ENCODE peak calls at places on chromosomes 7 and 10, in seven cellular contexts. C is upper lobe of left lung, V is tibial nerve, H is transverse colon, Z is suprapubic skin, Y is esophagus muscularis mucosa, M is A549. F is an unnamed sample.
A peak's percentile ranks its signal among the peaks of the same experiment; 100 is the strongest.

GRCh38 chr7:137890449-137890916 is 43.7 kb upstream of the DGKI start:
- DNase-seq in C (no peak), V (no peak), H (no peak), Z (no peak), Y (no peak), M (no peak), F (no peak)

GRCh38 chr7:610141-610530 is 90.5 kb upstream of the PDGFA start:
- DNase-seq in C (no peak), V (no peak), H (no peak), Z (no peak), Y (no peak), M (no peak), F (no peak)

GRCh38 chr7:23618241-23618640 is 21.1 kb downstream of the CCDC126 start:
- DNase-seq in C (no peak), V (no peak), H (no peak), Z (no peak), Y (no peak), M (no peak), F (no peak)

GRCh38 chr10:118978998-118979350 is 50.5 kb upstream of the NANOS1 start:
- DNase-seq in C (no peak), V (no peak), H (no peak), Z (peak; percentile 47), Y (no peak), M (no peak), F (no peak)

GRCh38 chr7:121484089-121484763 is 88.1 kb upstream of the FAM3C start:
- DNase-seq in C (no peak), V (no peak), H (no peak), Z (no peak), Y (no peak), M (no peak), F (no peak)

GRCh38 chr10:63264852-63265617 is 131.9 kb downstream of the NRBF2 start:
- DNase-seq in C (no peak), V (peak; percentile 36), H (peak; percentile 49), Z (no peak), Y (no peak), M (peak; percentile 70), F (no peak)

GRCh38 chr7:105648561-105649401 is 67.5 kb upstream of the EFCAB10 start:
- DNase-seq in C (no peak), V (no peak), H (peak; percentile 25), Z (no peak), Y (no peak), M (peak; percentile 78), F (peak; percentile 60)

GRCh38 chr10:101772017-101772894 is 3.7 kb downstream of the FGF8 start:
- DNase-seq in C (no peak), V (no peak), H (no peak), Z (peak; percentile 53), Y (no peak), M (no peak), F (no peak)

GRCh38 chr10:97318772-97319651 is at the start of gene FRAT1:
- DNase-seq in C (peak; percentile 97), V (peak; percentile 91), H (peak; percentile 93), Z (peak; percentile 96), Y (peak; percentile 98), M (peak; percentile 91), F (peak; percentile 94)

GRCh38 chr7:138889566-138889965 is 91.6 kb upstream of the ATP6V0A4 start:
- DNase-seq in C (no peak), V (no peak), H (no peak), Z (no peak), Y (no peak), M (peak; percentile 58), F (no peak)

GRCh38 chr10:128095023-128095752 is 31.0 kb downstream of the MKI67 start:
- DNase-seq in C (peak; percentile 26), V (no peak), H (peak; percentile 33), Z (no peak), Y (no peak), M (peak; percentile 18), F (no peak)

GRCh38 chr7:64181586-64181985 is 25.4 kb upstream of the ZNF735 start:
- DNase-seq in C (peak; percentile 77), V (no peak), H (no peak), Z (no peak), Y (no peak), M (no peak), F (no peak)

GRCh38 chr7:44791278-44792219 is 4.9 kb upstream of the PPIA start:
- DNase-seq in C (no peak), V (no peak), H (no peak), Z (no peak), Y (no peak), M (no peak), F (no peak)

GRCh38 chr10:23351914-23352313 is 7.3 kb upstream of the C10orf67 start:
- DNase-seq in C (no peak), V (no peak), H (no peak), Z (no peak), Y (no peak), M (no peak), F (no peak)

GRCh38 chr10:95513941-95514392 is 47.2 kb downstream of the SORBS1 start:
- DNase-seq in C (no peak), V (no peak), H (no peak), Z (no peak), Y (no peak), M (peak; percentile 37), F (peak; percentile 65)

DNA sequence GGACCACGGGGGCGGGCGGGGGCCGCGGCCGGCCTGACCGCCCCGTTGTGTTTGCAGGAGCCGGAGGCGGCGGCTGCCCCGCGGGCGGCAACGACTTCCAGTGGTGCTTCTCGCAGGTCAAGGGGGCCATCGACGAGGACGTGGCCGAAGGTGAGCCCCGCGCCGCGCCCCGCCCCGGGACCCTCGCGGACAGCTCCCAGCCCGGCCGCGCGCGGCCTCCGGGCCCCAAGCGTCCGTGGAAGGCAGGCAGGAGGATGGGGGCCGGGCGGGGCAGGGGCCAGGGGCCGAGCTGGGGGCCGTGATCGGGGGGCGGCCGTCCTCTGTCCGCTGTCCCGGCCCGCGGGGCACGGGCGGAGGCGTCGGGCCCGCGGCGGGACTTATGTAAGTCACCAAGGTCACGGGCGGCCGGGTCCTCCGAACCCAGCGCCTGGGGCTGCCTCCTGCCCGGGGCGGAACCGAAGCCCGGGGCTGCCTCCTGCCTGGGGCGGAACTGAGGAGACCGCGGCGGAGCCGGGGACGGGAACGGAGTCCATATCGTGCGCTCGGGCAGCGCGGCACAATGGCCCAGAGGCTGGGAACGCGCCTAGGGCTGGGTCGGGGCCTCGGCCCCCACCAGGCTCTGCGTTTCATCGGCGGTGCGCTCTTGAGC is 497 bp downstream of the PPP2R2D start:
- DNase-seq in C (peak; percentile 93), V (no peak), H (peak; percentile 70), Z (peak; percentile 81), Y (no peak), M (no peak), F (peak; percentile 63)
- TF ChIP-seq EP300 in C (no peak), V (no peak), H (no peak), Z (no peak), Y (no peak), M (no peak), F (no peak)

GRCh38 chr7:35694784-35695627 is at the start of gene HERPUD2:
- DNase-seq in C (peak; percentile 99), V (peak; percentile 89), H (peak; percentile 96), Z (peak; percentile 97), Y (peak; percentile 96), M (peak; percentile 95), F (peak; percentile 97)
- TF ChIP-seq EP300 in C (no peak), V (peak; percentile 82), H (peak; percentile 60), Z (no peak), Y (no peak), M (no peak), F (no peak)

DNA sequence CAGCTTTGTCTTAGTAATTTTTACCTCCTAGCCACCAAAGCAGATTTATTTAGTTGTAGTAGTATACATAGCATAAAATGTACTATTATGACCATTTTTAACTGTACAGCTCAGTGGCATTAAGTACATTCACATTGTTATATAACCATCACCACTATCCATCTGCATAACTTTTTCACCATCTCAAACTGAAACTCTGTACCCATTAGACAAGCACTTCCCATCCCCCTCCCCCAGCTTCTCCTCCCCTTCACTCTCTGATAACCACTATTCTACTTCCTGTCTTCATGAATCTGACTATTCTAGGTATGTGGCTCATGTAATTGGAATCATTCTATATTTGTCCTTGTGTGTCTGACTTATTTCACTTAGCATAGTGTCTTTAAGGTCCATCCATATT is 71.9 kb downstream of the MRPL32 start:
- DNase-seq in C (no peak), V (no peak), H (no peak), Z (no peak), Y (peak; percentile 37), M (no peak), F (no peak)
- TF ChIP-seq EP300 in C (no peak), V (no peak), H (no peak), Z (no peak), Y (no peak), M (no peak), F (no peak)

GRCh38 chr7:128265156-128265905 is 24.3 kb downstream of the LEP start:
- DNase-seq in C (no peak), V (no peak), H (no peak), Z (no peak), Y (no peak), M (no peak), F (no peak)

GRCh38 chr7:128265906-128266300 is 24.8 kb downstream of the LEP start:
- DNase-seq in C (no peak), V (no peak), H (no peak), Z (no peak), Y (no peak), M (no peak), F (no peak)

GRCh38 chr7:128266529-128266890 is 25.4 kb downstream of the LEP start:
- DNase-seq in C (no peak), V (no peak), H (no peak), Z (no peak), Y (no peak), M (no peak), F (no peak)

GRCh38 chr7:128268233-128268632 is 27.2 kb downstream of the LEP start:
- DNase-seq in C (no peak), V (no peak), H (no peak), Z (no peak), Y (no peak), M (no peak), F (no peak)

DNA sequence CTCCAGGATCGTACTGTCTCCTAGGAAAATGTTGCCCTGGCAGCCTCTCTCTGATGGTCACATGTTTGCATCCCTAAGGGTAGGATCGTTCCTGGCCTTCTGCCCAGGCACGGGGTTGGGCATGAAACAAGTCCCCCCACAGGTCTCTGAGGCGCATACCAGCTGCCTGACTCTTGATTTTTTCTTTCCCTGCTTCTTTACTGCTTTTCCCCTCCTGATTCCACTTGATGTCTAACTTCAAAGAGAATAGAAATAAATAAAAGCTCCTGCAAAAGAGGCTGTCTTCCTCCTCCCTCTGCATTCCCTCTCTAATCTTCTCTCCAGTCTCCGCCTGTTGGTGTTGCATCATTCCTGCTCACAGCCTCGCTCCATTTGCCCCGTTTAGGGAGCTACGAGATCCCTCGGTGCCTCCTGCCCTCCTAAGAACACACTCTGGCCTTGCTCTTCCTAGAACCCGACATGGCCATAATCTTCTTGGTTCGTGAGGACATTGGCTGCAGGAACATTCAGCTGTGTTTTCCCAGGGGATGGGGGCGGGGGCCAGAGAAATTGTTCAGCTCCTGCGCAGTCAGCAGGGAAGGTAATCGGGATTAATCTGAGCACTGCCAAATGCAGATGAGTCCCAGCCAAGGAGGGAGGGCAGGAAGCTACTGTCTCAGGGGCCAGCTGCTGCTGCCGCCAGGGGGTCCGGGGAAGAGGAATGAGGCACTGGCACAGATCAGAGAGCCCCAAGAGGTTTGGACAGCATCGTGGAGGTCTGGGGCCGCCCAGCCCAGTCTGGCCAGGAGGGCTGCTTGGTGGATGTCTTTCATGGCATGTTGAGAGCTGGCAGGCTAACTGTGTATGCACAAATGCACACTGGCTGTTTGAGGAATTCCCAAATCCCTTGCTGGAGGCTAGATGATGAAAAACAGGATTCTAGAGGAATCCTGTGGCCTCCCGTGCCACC is 26.1 kb downstream of the LEP start:
- DNase-seq in C (peak; percentile 55), V (peak; percentile 22), H (peak; percentile 43), Z (no peak), Y (no peak), M (no peak), F (peak; percentile 61)
- TF ChIP-seq EP300 in C (no peak), V (no peak), H (no peak), Z (no peak), Y (no peak), M (no peak), F (no peak)

F was measured in stomach.